ENCODE peak calls at places on chromosomes 2 and 18, in nine cellular contexts. P, X, M, H, A, F, Z, D and Q are unnamed samples.

GRCh38 chr18:32922951-32923430 is 150.2 kb upstream of the KLHL14 start:
- DNase-seq in X (no peak), P (no peak), F (no peak), A (no peak), H (no peak), M (no peak), D (peak), Z (no peak), Q (peak)

GRCh38 chr2:10161961-10162441 is 39.5 kb downstream of the RRM2 start:
- DNase-seq in D (no peak), H (peak), X (no peak), A (no peak), M (no peak), Z (peak), P (no peak), F (no peak), Q (no peak)

GRCh38 chr2:61710711-61711110 is 143.1 kb downstream of the FAM161A start:
- DNase-seq in M (no peak), A (no peak), F (no peak), H (no peak), D (no peak), X (peak), Z (no peak), P (no peak), Q (no peak)

GRCh38 chr2:191740016-191740419 is 62.1 kb downstream of the NABP1 start:
- DNase-seq in F (no peak), A (no peak), H (no peak), Z (peak), D (peak), X (no peak), M (no peak), P (no peak), Q (no peak)

GRCh38 chr2:134412639-134412999 is 158.7 kb downstream of the MGAT5 start:
- DNase-seq in X (no peak), P (no peak), H (no peak), F (no peak), D (no peak), M (no peak), A (no peak), Z (no peak), Q (no peak)

GRCh38 chr2:59366288-59366687 is 1125.2 kb upstream of the FANCL start:
- DNase-seq in M (no peak), H (no peak), X (no peak), D (no peak), Z (no peak), A (no peak), F (no peak), P (no peak), Q (no peak)

GRCh38 chr2:186422226-186422625 is 63.8 kb upstream of the ZC3H15 start:
- DNase-seq in P (no peak), Z (peak), D (no peak), M (no peak), A (no peak), X (no peak), F (peak), H (no peak), Q (no peak)

GRCh38 chr2:201932511-201932910 is 101.1 kb upstream of the FZD7 start:
- DNase-seq in D (no peak), X (no peak), F (no peak), P (no peak), Z (peak), H (peak), M (no peak), A (peak), Q (no peak)

GRCh38 chr18:1914489-1914888 is 656.8 kb downstream of the METTL4 start:
- DNase-seq in X (no peak), F (peak), A (no peak), H (no peak), M (peak), Z (no peak), D (peak), P (peak), Q (peak)

GRCh38 chr2:208039661-208040060 is 14.3 kb upstream of the PLEKHM3 start:
- DNase-seq in Z (no peak), A (peak), H (no peak), D (no peak), X (peak), P (no peak), M (no peak), F (no peak), Q (no peak)

GRCh38 chr2:1991706-1992245 is 247.5 kb upstream of the PXDN start:
- DNase-seq in X (no peak), F (no peak), Z (no peak), A (no peak), P (no peak), M (no peak), H (no peak), D (no peak), Q (no peak)

GRCh38 chr18:53534695-53535094 is 689.8 kb downstream of the MBD2 start:
- DNase-seq in P (no peak), A (no peak), F (no peak), X (no peak), M (no peak), D (no peak), H (no peak), Z (peak), Q (no peak)

GRCh38 chr2:76998713-76999112 is 523.5 kb downstream of the LRRTM4 start:
- DNase-seq in A (no peak), X (no peak), H (no peak), P (no peak), Z (no peak), F (peak), M (no peak), D (no peak), Q (no peak)

GRCh38 chr18:74375999-74376398 is 60.4 kb downstream of the C18orf63 start:
- DNase-seq in M (no peak), Z (peak), X (peak), H (no peak), D (no peak), F (peak), P (no peak), A (no peak), Q (no peak)

GRCh38 chr2:68693947-68694346 is 40.7 kb upstream of the ARHGAP25 start:
- DNase-seq in A (no peak), F (no peak), P (no peak), Z (no peak), M (no peak), X (no peak), H (peak), D (no peak), Q (no peak)

GRCh38 chr2:102025016-102025491 is 33.3 kb downstream of the IL1R2 start:
- DNase-seq in M (no peak), A (no peak), Z (peak), H (no peak), X (no peak), P (no peak), F (no peak), D (no peak), Q (no peak)

GRCh38 chr2:236237468-236238190 is 26.6 kb downstream of the ASB18 start:
- DNase-seq in F (no peak), Z (no peak), X (peak), M (peak), D (no peak), A (peak), H (peak), P (no peak), Q (no peak)

GRCh38 chr18:26547302-26548143 is 830 bp downstream of the KCTD1 start:
- DNase-seq in M (peak), P (no peak), X (peak), D (no peak), Z (peak), F (no peak), A (peak), H (peak), Q (peak)

GRCh38 chr18:32769242-32770180 is 3.3 kb downstream of the KLHL14 start:
- DNase-seq in F (no peak), D (no peak), Z (no peak), M (peak), X (peak), P (no peak), A (peak), H (peak), Q (peak)

GRCh38 chr2:1297376-1298159 is 115.7 kb upstream of the TPO start:
- DNase-seq in H (no peak), A (no peak), P (no peak), F (no peak), X (no peak), D (no peak), M (peak), Z (no peak), Q (no peak)

GRCh38 chr2:85915606-85916303 is 27.0 kb upstream of the ST3GAL5 start:
- DNase-seq in A (no peak), Z (peak), D (no peak), H (no peak), F (no peak), P (no peak), M (no peak), X (no peak), Q (no peak)

GRCh38 chr2:53970898-53971681 is at the start of gene PSME4:
- DNase-seq in F (peak), H (peak), Z (peak), D (peak), P (peak), M (peak), X (peak), A (peak), Q (peak)

GRCh38 chr2:5019324-5019723 is 672.9 kb upstream of the SOX11 start:
- DNase-seq in P (no peak), H (no peak), D (no peak), F (no peak), M (no peak), X (no peak), Z (no peak), A (no peak), Q (no peak)

GRCh38 chr18:60259052-60259681 is 113.4 kb downstream of the MC4R start:
- DNase-seq in D (no peak), H (no peak), F (peak), Z (peak), P (no peak), A (no peak), M (no peak), X (no peak), Q (peak)

GRCh38 chr2:173982918-173983317 is 17.7 kb upstream of the SP3 start:
- DNase-seq in F (no peak), A (no peak), D (no peak), X (no peak), H (no peak), P (no peak), M (no peak), Z (peak), Q (no peak)

GRCh38 chr2:228615501-228615900 is 434.0 kb upstream of the SPHKAP start:
- DNase-seq in P (no peak), Z (no peak), F (peak), H (no peak), D (no peak), M (no peak), X (peak), A (no peak), Q (no peak)

GRCh38 chr2:60531638-60532216 is 21.7 kb downstream of the BCL11A start:
- DNase-seq in H (no peak), D (no peak), Z (no peak), P (no peak), M (peak), F (no peak), A (peak), X (no peak), Q (no peak)

GRCh38 chr2:9139491-9140443 is 66.8 kb upstream of the ASAP2 start:
- DNase-seq in Z (peak), H (peak), D (peak), F (peak), M (peak), P (peak), A (peak), X (peak), Q (peak)

GRCh38 chr2:48221846-48222516 is 308.0 kb upstream of the STON1 start:
- DNase-seq in A (no peak), X (peak), M (no peak), D (no peak), F (peak), P (no peak), H (no peak), Z (no peak), Q (no peak)

GRCh38 chr2:7118606-7119503 is 201.6 kb downstream of the RNF144A start:
- DNase-seq in H (peak), X (peak), F (peak), Z (peak), M (peak), D (no peak), A (peak), P (no peak), Q (peak)

GRCh38 chr2:3519255-3520190 is at the start of gene ADI1:
- DNase-seq in Z (peak), P (peak), A (no peak), H (peak), X (peak), F (peak), M (peak), D (peak), Q (peak)

GRCh38 chr2:218893349-218894167 is 12.9 kb downstream of the WNT10A start:
- DNase-seq in P (no peak), D (no peak), A (no peak), X (no peak), M (no peak), H (peak), F (no peak), Z (no peak), Q (no peak)

GRCh38 chr2:95275151-95275515 is 884 bp downstream of the PROM2 start:
- DNase-seq in P (no peak), A (no peak), H (no peak), F (no peak), D (no peak), X (no peak), Z (no peak), M (no peak), Q (no peak)

GRCh38 chr2:7730449-7730848 is 813.2 kb downstream of the RNF144A start:
- DNase-seq in F (no peak), M (no peak), A (no peak), D (peak), P (no peak), H (no peak), Z (no peak), X (no peak), Q (no peak)

GRCh38 chr2:239096676-239097427 is 249.0 kb downstream of the TWIST2 start:
- DNase-seq in F (no peak), M (no peak), D (no peak), Z (no peak), H (peak), P (no peak), A (no peak), X (no peak), Q (no peak)

GRCh38 chr2:23859983-23860382 is 66.9 kb downstream of the ATAD2B start:
- DNase-seq in A (no peak), M (no peak), F (no peak), D (no peak), P (no peak), H (no peak), Z (peak), X (no peak), Q (no peak)

GRCh38 chr2:166410828-166411472 is 35.2 kb upstream of the SCN9A start:
- DNase-seq in Z (peak), P (peak), X (no peak), D (no peak), A (no peak), H (no peak), F (peak), M (no peak), Q (no peak)

GRCh38 chr2:27795868-27796277 is 24.4 kb downstream of the MRPL33 start:
- DNase-seq in P (no peak), Z (peak), F (no peak), M (no peak), D (no peak), H (no peak), A (no peak), X (no peak), Q (no peak)

GRCh38 chr18:75869197-75869596 is 441.7 kb upstream of the SMIM21 start:
- DNase-seq in D (no peak), Z (no peak), H (no peak), F (no peak), P (no peak), X (peak), M (no peak), A (no peak), Q (no peak)

GRCh38 chr2:20015482-20016083 is 3.1 kb upstream of the MATN3 start:
- DNase-seq in Z (peak), A (peak), X (peak), F (peak), M (peak), P (peak), H (peak), D (peak), Q (peak)

GRCh38 chr2:20011276-20012031 is 1.0 kb downstream of the MATN3 start:
- DNase-seq in F (no peak), H (peak), A (peak), D (no peak), M (no peak), X (no peak), Z (no peak), P (no peak), Q (no peak)

GRCh38 chr2:20012282-20013060 is at the start of gene MATN3:
- DNase-seq in D (no peak), P (no peak), X (peak), Z (peak), A (peak), F (peak), M (peak), H (peak), Q (no peak)

GRCh38 chr2:20012032-20012281 is 511 bp downstream of the MATN3 start:
- DNase-seq in P (no peak), D (no peak), H (peak), X (no peak), A (peak), F (no peak), M (peak), Z (no peak), Q (no peak)

GRCh38 chr2:20013061-20013721 is 723 bp upstream of the MATN3 start:
- DNase-seq in M (peak), F (no peak), H (no peak), X (peak), Z (no peak), A (peak), D (no peak), P (no peak), Q (no peak)
- H3K4me3 ChIP-seq in M (peak), F (peak), H (peak), X (peak), Z (peak), A (peak), D (no peak), P (no peak), Q (no peak)

DNA sequence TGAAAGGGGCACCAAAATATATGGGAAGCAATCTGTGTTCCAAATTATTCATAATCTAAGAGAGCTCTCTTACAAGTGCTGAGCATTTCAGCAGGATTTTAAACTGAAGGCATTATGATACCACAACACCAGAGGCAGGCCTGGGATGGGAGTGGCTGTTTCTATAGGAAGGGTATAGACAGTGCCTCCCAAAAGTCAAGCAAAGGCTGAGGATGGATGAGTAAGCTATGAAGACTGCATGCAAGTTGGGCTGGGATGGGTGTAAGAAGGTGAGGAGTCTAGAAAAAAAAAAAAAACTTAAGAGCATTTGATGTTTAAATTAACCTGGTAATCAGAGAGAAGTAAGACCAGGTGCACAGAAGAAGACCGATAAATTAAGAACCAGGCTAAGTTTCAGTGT is 132.5 kb downstream of the OSR1 start:
- DNase-seq in H (no peak), X (no peak), A (no peak), D (no peak), Z (no peak), P (no peak), F (peak), M (no peak), Q (no peak)
- TF ChIP-seq EZH2phosphoT487 in H (no peak), X (no peak), A (no peak), D (no peak), Z (no peak), P (no peak), F (no peak), M (no peak), Q (no peak)

GRCh38 chr2:45166229-45166890 is 157.1 kb upstream of the SIX2 start:
- DNase-seq in F (no peak), X (no peak), M (no peak), A (peak), P (no peak), D (no peak), Z (no peak), H (no peak), Q (no peak)

GRCh38 chr2:45170191-45170975 is 161.1 kb upstream of the SIX2 start:
- DNase-seq in P (no peak), H (no peak), D (no peak), Z (no peak), A (peak), M (peak), F (no peak), X (no peak), Q (no peak)

GRCh38 chr2:45168731-45169338 is 159.6 kb upstream of the SIX2 start:
- DNase-seq in H (peak), F (peak), P (no peak), X (no peak), M (peak), Z (peak), A (peak), D (peak), Q (no peak)

GRCh38 chr2:45169339-45170190 is 160.3 kb upstream of the SIX2 start:
- DNase-seq in A (peak), D (peak), F (peak), H (peak), P (no peak), M (peak), Z (peak), X (peak), Q (no peak)

GRCh38 chr2:45167885-45168284 is 158.6 kb upstream of the SIX2 start:
- DNase-seq in D (no peak), F (no peak), Z (no peak), X (no peak), P (no peak), M (peak), H (no peak), A (peak), Q (no peak)
- H3K4me3 ChIP-seq in D (peak), F (peak), Z (no peak), X (no peak), P (no peak), M (peak), H (no peak), A (no peak), Q (no peak)

DNA sequence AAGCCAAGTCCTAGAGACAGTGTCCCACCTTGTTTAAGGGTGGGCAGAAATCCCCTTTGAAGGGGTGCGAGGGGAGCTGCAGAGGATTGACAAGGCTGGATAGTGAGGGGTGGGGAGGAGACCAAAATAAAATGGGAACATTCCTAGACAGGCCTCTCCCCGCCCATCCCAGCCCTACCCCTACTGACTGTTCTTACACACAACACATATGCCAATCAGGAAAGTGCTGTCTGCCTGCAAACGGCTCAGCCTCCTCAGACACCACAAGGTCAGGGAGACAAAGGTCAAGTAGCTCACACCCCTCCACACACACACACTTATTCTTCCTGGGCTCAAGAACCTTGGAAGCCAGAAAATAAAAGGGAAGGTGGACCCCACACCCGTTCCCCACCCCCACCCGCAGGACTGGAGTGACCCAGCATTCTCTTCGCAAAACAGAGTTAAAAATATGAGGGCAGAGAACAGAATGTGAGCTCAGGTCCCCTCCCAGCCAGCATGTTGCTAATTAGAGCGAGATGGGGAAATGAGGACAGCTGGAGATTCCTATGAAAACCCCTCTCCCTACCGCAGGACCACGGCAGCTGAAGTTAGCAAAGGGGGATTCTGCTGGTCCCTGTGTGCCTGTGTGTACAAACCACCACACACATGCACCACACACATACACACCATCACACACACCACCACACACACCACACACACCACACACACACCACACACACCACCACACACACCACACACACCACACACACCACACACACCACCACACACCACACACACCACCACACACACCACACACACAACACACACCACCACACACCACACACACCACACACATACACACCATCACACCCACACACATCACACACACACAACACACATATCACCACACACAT is 197.8 kb downstream of the TNS1 start:
- DNase-seq in A (peak), P (no peak), D (no peak), X (no peak), Z (no peak), H (peak), M (no peak), F (no peak), Q (no peak)
- TF ChIP-seq EZH2phosphoT487 in A (no peak), P (no peak), D (no peak), X (no peak), Z (no peak), H (no peak), M (no peak), F (no peak), Q (no peak)

GRCh38 chr18:23580677-23581367 is 5.5 kb downstream of the NPC1 start:
- DNase-seq in M (no peak), Z (peak), F (no peak), A (no peak), X (no peak), H (no peak), P (no peak), D (no peak), Q (no peak)
- H3K4me3 ChIP-seq in M (no peak), Z (peak), F (no peak), A (no peak), X (no peak), H (no peak), P (no peak), D (no peak), Q (no peak)